ENCODE peak calls at places on chromosomes 5 and 9, in six cellular contexts. Y, J, A, C, I and G are unnamed samples.

GRCh38 chr9:113530942-113531341 is 67.4 kb downstream of the RGS3 start:
- DNase-seq in A (no peak), I (no peak), C (no peak), J (no peak), Y (no peak), G (no peak)

GRCh38 chr5:14748180-14748900 is 83.8 kb downstream of the OTULIN start:
- DNase-seq in I (no peak), A (no peak), J (no peak), C (no peak), Y (no peak), G (no peak)

GRCh38 chr9:90914868-90915483 is 113.4 kb downstream of the SYK start:
- DNase-seq in Y (peak; percentile 86), I (peak; percentile 66), C (peak; percentile 74), A (peak; percentile 87), J (peak; percentile 79), G (peak; percentile 63)

GRCh38 chr9:126043691-126044090 is 282.9 kb upstream of the MVB12B start:
- DNase-seq in I (no peak), J (no peak), Y (no peak), A (no peak), C (no peak), G (no peak)

GRCh38 chr5:160240350-160240749 is 11.0 kb downstream of the FABP6 start:
- DNase-seq in A (no peak), C (no peak), Y (no peak), I (no peak), J (no peak), G (no peak)

GRCh38 chr5:138148811-138149210 is 9.6 kb upstream of the NME5 start:
- DNase-seq in Y (no peak), I (peak; percentile 46), J (peak; percentile 67), A (no peak), C (no peak), G (no peak)

GRCh38 chr9:110089681-110090370 is 118.1 kb downstream of the C9orf152 start:
- DNase-seq in I (no peak), C (no peak), A (no peak), Y (no peak), J (no peak), G (peak; percentile 11)

GRCh38 chr5:72388652-72389051 is 68.5 kb downstream of the PTCD2 start:
- DNase-seq in I (no peak), Y (no peak), C (no peak), A (no peak), J (no peak), G (no peak)

GRCh38 chr9:18457498-18457897 is 16.5 kb upstream of the ADAMTSL1 start:
- DNase-seq in Y (no peak), C (no peak), J (no peak), I (no peak), A (no peak), G (no peak)

GRCh38 chr9:7376213-7376612 is 423.4 kb downstream of the DMAC1 start:
- DNase-seq in J (no peak), I (no peak), Y (no peak), C (no peak), A (no peak), G (no peak)

GRCh38 chr5:71786337-71787060 is 67.4 kb downstream of the CARTPT start:
- DNase-seq in Y (no peak), J (no peak), C (no peak), I (no peak), A (no peak), G (no peak)

GRCh38 chr9:33135086-33135958 is 31.8 kb downstream of the B4GALT1 start:
- DNase-seq in Y (no peak), C (peak; percentile 45), I (no peak), A (no peak), J (no peak), G (no peak)

GRCh38 chr5:435156-435790 is 7.7 kb upstream of the EXOC3 start:
- DNase-seq in C (no peak), I (no peak), Y (no peak), A (no peak), J (no peak), G (no peak)

GRCh38 chr9:135397142-135397541 is 82.4 kb upstream of the PPP1R26 start:
- DNase-seq in I (no peak), A (no peak), J (no peak), Y (no peak), C (no peak), G (no peak)

GRCh38 chr5:172886974-172887491 is 53.0 kb downstream of the ERGIC1 start:
- DNase-seq in C (peak; percentile 96), I (no peak), A (no peak), J (no peak), Y (no peak), G (peak; percentile 85)

GRCh38 chr5:54844905-54845566 is 140.4 kb downstream of the ESM1 start:
- DNase-seq in A (peak; percentile 15), I (peak; percentile 31), Y (peak; percentile 59), C (no peak), J (peak; percentile 35), G (peak; percentile 8)
- TF ChIP-seq REST in A (no peak), I (no peak), Y (no peak), C (no peak), J (no peak), G (no peak)

DNA sequence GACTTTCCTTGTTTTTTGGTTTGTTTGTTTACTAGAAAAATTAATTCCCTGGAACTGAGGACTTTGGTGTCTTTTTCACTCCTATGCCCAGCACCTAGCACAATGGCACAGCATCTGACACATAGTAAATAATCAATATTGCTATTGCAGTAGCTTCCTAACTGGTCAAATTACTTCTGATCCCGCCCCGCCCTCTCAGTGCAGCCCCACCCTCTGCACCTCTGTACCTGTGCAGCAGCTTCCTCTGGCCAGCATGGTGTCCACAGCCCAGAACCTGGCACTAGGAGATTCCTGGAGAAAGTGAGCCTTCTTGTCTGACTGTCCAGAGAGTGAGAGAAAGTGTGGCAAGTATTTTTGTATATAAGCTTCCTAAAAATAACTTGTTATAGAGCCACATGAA is 343.2 kb downstream of the ZNF608 start:
- DNase-seq in Y (no peak), A (no peak), I (peak; percentile 27), J (no peak), C (no peak), G (no peak)
- TF ChIP-seq REST in Y (no peak), A (no peak), I (no peak), J (no peak), C (no peak), G (no peak)

GRCh38 chr5:177310757-177311173 is 933 bp downstream of the MXD3 start:
- DNase-seq in J (no peak), I (no peak), A (no peak), C (peak; percentile 89), Y (peak; percentile 67), G (no peak)

GRCh38 chr5:177311361-177311722 is 356 bp downstream of the MXD3 start:
- DNase-seq in I (no peak), C (no peak), J (no peak), A (peak; percentile 71), Y (no peak), G (no peak)

GRCh38 chr5:177308740-177309139 is 3.0 kb downstream of the MXD3 start:
- DNase-seq in C (no peak), I (no peak), A (no peak), J (no peak), Y (no peak), G (no peak)

GRCh38 chr5:177310332-177310731 is 1.4 kb downstream of the MXD3 start:
- DNase-seq in I (no peak), A (no peak), Y (no peak), J (no peak), C (no peak), G (no peak)

DNA sequence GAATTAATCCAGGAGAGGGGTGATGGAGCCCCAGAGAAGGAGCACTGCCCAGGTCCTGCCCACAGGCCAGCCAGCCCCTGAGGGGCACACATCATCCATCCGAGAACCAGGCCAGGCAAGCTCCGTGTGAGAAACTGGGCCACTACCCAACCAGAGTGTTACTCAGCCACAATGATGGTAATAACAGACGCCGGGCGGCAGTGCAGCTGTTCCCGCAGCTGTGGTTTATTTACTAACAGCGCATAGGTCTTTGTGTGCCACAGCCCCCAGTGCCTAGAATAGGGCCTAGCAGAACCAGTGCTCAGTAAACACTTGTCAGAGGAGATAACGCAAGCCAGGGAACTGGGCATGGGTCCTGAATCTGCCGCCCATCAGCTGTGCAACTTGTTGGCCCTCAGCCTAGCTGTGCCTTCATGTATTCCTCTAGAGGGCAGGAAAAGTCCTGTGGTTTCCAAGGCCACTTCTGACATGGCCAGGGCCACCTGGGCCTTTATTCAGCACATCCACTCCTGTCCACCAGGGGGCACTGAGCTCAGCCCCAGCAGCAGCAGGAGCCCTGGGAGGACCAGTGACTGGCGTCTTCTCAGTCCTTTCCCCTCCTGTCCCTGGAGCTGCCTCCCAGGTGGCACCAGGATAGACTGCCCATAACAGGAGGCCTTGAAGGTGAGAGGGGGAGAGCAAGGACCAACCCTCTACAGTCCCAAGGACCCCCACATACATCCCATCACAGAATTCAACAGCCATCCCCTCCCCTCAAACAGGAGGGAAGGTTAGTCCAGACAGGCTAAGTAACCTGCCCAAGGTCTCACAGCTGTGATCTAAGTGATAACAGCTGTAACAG is 2.1 kb downstream of the MXD3 start:
- DNase-seq in J (peak; percentile 91), Y (peak; percentile 93), I (peak; percentile 81), A (peak; percentile 83), C (peak; percentile 74), G (peak; percentile 79)
- TF ChIP-seq REST in J (no peak), Y (no peak), I (no peak), A (no peak), C (no peak), G (no peak)

GRCh38 chr9:83066771-83067170 is 3.8 kb upstream of the RASEF start:
- DNase-seq in I (no peak), Y (no peak), J (peak; percentile 40), C (no peak), A (no peak), G (no peak)
- TF ChIP-seq REST in I (no peak), Y (no peak), J (no peak), C (no peak), A (no peak), G (no peak)

GRCh38 chr5:136032564-136032963 is 3.8 kb downstream of the TGFBI start:
- DNase-seq in I (no peak), C (no peak), Y (no peak), J (peak; percentile 69), A (no peak), G (peak; percentile 64)
- TF ChIP-seq REST in I (no peak), C (no peak), Y (no peak), J (no peak), A (no peak), G (no peak)